ENCODE peak calls at places on chromosomes 4 and X, in seven cellular contexts. S is HCT116, J is K562, Z is HepG2, F is SK-N-SH, R is H1, M is GM12878. X is an unnamed sample.

GRCh38 chr4:128835498-128836222 is 26.2 kb downstream of the JADE1 start:
- DNase-seq in J (no peak), M (no peak), S (no peak), F (no peak), Z (no peak), R (no peak), X (no peak)

GRCh38 chr4:84498203-84499026 is 677 bp downstream of the NKX6-1 start:
- DNase-seq in M (no peak), Z (no peak), R (no peak), J (no peak), S (peak), F (peak), X (no peak)

GRCh38 chr4:108107729-108108382 is 60.9 kb downstream of the LEF1 start:
- DNase-seq in Z (no peak), M (no peak), R (no peak), J (peak), S (no peak), F (no peak), X (no peak)

GRCh38 chr4:106365613-106366012 is 3.0 kb downstream of the GIMD1 start:
- DNase-seq in R (no peak), F (no peak), Z (peak), J (no peak), M (no peak), S (no peak), X (no peak)

GRCh38 chr4:110597582-110597981 is 25.3 kb downstream of the PITX2 start:
- DNase-seq in F (no peak), S (no peak), M (no peak), J (no peak), Z (no peak), R (no peak), X (no peak)

GRCh38 chr4:43271946-43272345 is 379.4 kb downstream of the GRXCR1 start:
- DNase-seq in M (no peak), J (no peak), R (no peak), F (no peak), S (no peak), Z (no peak), X (no peak)

GRCh38 chr4:126869967-126870366 is 762.8 kb upstream of the INTU start:
- DNase-seq in J (no peak), Z (no peak), F (no peak), S (no peak), R (no peak), M (no peak), X (no peak)

GRCh38 chrX:101958139-101958538 is 26.3 kb upstream of the ZMAT1 start:
- DNase-seq in F (no peak), R (no peak), M (no peak), Z (no peak), S (no peak), J (no peak), X (no peak)

GRCh38 chr4:19030048-19030447 is 1008.5 kb upstream of the LCORL start:
- DNase-seq in F (no peak), J (no peak), S (no peak), R (no peak), M (no peak), Z (no peak), X (no peak)

GRCh38 chrX:119121341-119121740 is 6.3 kb downstream of the KIAA1210 start:
- DNase-seq in M (no peak), J (no peak), S (no peak), Z (no peak), R (no peak), F (no peak), X (no peak)

GRCh38 chrX:55907968-55908607 is 190.5 kb downstream of the RRAGB start:
- DNase-seq in F (no peak), S (peak), Z (no peak), J (peak), M (no peak), R (peak), X (no peak)

GRCh38 chrX:67543818-67544217 is at the start of gene AR:
- DNase-seq in J (no peak), S (no peak), F (peak), R (peak), Z (no peak), M (no peak), X (no peak)

GRCh38 chr4:8763966-8764901 is 107.4 kb downstream of the HMX1 start:
- DNase-seq in M (no peak), F (no peak), S (no peak), Z (no peak), R (no peak), J (no peak), X (no peak)

GRCh38 chr4:167105857-167106256 is 128.4 kb downstream of the SPOCK3 start:
- DNase-seq in M (no peak), R (no peak), J (no peak), F (no peak), S (no peak), Z (no peak), X (no peak)

GRCh38 chrX:68837119-68837518 is 8.3 kb downstream of the EFNB1 start:
- DNase-seq in M (no peak), J (no peak), Z (no peak), F (no peak), S (no peak), R (no peak), X (no peak)
- TF ChIP-seq SIN3A in M (no peak), J (no peak), Z (no peak), F (no peak), S (no peak), R (no peak), X (no peak)

DNA sequence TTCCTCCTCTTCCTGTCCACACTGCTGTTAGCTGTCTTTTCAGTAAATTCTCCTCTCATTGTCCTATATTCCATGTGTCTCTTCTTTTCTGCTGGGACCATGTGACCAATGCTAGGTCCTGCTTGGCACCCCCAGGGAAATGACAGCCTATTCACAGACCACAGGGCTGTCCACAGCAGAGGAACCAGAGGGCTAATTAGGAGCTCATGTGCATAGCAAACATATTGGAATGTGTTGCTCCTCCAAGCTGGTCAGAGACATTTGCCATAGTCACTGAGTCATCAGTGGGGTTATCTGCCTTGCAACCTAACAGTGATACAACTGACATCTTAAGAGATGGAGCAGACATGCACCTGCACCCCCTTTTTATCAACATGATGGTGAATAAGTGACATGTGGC is 67.9 kb upstream of the PUDP start:
- DNase-seq in R (no peak), Z (no peak), J (no peak), S (no peak), M (no peak), F (no peak), X (no peak)
- TF ChIP-seq SIN3A in R (no peak), Z (no peak), J (no peak), S (no peak), M (no peak), F (no peak), X (no peak)

DNA sequence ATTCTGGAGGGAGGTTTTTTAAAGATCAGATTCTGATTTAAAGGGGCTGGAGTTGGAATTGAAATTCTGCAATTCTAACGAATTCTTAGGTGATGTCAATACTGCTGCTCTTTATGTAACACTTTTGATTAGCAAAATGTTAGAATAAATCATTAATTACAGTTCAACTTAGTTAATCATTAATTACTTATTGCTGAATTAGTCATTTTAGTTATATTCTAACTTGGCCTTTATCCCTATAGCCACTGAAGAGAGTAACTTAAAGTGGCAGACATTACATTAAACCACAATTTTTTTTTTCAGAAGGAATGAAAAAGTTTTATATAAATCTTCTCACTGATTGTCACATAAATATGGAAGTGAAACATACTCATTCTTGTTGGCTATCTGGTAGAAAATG is 206.6 kb upstream of the ITM2A start:
- DNase-seq in R (no peak), S (no peak), F (no peak), Z (no peak), J (no peak), M (no peak), X (no peak)
- TF ChIP-seq SIN3A in R (no peak), S (no peak), F (no peak), Z (no peak), J (no peak), M (no peak), X (no peak)

GRCh38 chrX:65723706-65724105 is 56.3 kb downstream of the MSN start:
- DNase-seq in Z (no peak), J (no peak), M (peak), S (no peak), F (no peak), R (no peak), X (no peak)
- TF ChIP-seq SIN3A in Z (no peak), J (no peak), M (no peak), S (no peak), F (no peak), R (no peak), X (no peak)

GRCh38 chr4:164613761-164614277 is 140.1 kb upstream of the SMIM31 start:
- DNase-seq in J (no peak), Z (no peak), S (no peak), F (no peak), R (no peak), M (no peak), X (no peak)
- TF ChIP-seq SIN3A in J (no peak), Z (no peak), S (no peak), F (no peak), R (no peak), M (no peak), X (no peak)

DNA sequence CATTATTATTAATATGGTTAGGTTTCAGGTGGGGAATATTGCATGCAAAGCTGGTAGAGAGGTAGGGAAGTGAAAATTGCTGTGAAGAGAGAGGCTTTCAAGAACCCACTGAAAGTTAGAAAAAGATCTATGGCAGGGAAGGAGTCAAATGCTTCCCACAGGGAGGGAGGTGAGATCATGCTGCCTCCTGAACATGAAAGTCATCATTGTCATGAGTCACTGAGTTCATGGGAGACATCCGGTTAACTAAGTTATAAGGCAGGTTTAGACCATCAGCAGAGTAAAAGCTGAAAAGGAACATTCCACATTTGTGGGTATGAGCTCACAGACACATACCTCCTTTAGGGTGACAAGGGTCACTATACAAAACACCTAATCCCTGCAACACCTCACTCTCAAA is 16.2 kb downstream of the GATB start:
- DNase-seq in R (no peak), M (peak), J (peak), S (peak), F (no peak), Z (peak), X (peak)
- TF ChIP-seq SIN3A in R (no peak), M (no peak), J (no peak), S (peak), F (no peak), Z (no peak), X (no peak)

GRCh38 chr4:81377231-81377630 is 94.5 kb downstream of the RASGEF1B start:
- DNase-seq in S (no peak), Z (no peak), R (no peak), J (no peak), F (no peak), M (no peak), X (no peak)

GRCh38 chr4:81376720-81377119 is 95.0 kb downstream of the RASGEF1B start:
- DNase-seq in Z (no peak), S (no peak), M (no peak), R (no peak), J (no peak), F (no peak), X (no peak)

GRCh38 chr4:81378398-81378797 is 93.3 kb downstream of the RASGEF1B start:
- DNase-seq in M (no peak), J (no peak), R (no peak), Z (no peak), F (no peak), S (no peak), X (no peak)

GRCh38 chr4:81380364-81380853 is 91.3 kb downstream of the RASGEF1B start:
- DNase-seq in S (no peak), Z (no peak), R (no peak), F (no peak), M (no peak), J (no peak), X (no peak)

GRCh38 chr4:81375745-81376144 is 96.0 kb downstream of the RASGEF1B start:
- DNase-seq in R (no peak), J (peak), M (no peak), S (no peak), Z (no peak), F (no peak), X (no peak)
- TF ChIP-seq SIN3A in R (no peak), J (no peak), M (no peak), S (no peak), Z (no peak), F (no peak), X (no peak)

DNA sequence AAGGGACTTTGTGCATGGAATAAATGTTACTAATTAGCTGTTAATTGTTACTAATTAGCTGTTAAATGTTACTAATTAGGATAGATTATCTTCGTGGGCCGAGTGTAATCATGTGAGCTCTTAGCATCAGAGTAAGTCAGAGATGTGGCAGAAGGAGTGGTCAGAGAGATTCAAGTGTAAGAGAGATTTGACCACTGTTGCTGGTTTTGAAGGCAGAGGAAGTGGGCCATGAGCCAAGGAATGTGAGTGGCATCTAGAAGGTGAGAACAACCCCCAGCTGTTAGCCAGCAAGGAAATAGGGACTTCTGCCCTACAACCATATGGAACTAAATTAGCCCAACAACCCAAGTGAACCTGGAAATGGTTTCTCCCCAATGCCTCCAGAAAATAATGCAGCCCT is 28.2 kb downstream of the ODAPH start:
- DNase-seq in S (no peak), R (no peak), J (no peak), Z (no peak), M (no peak), F (no peak), X (no peak)
- TF ChIP-seq SIN3A in S (no peak), R (no peak), J (no peak), Z (no peak), M (no peak), F (no peak), X (no peak)

GRCh38 chr4:52868138-52868537 is 6.0 kb downstream of the RASL11B start:
- DNase-seq in Z (no peak), S (no peak), R (no peak), M (no peak), J (no peak), F (peak), X (no peak)

GRCh38 chr4:52869196-52869595 is 7.1 kb downstream of the RASL11B start:
- DNase-seq in M (no peak), R (no peak), F (peak), Z (no peak), S (no peak), J (no peak), X (no peak)

GRCh38 chr4:52873191-52873590 is 11.1 kb downstream of the RASL11B start:
- DNase-seq in S (peak), M (no peak), J (no peak), F (no peak), R (no peak), Z (no peak), X (no peak)

GRCh38 chr4:52869656-52870055 is 7.5 kb downstream of the RASL11B start:
- DNase-seq in Z (no peak), S (no peak), F (peak), M (no peak), R (no peak), J (no peak), X (no peak)

DNA sequence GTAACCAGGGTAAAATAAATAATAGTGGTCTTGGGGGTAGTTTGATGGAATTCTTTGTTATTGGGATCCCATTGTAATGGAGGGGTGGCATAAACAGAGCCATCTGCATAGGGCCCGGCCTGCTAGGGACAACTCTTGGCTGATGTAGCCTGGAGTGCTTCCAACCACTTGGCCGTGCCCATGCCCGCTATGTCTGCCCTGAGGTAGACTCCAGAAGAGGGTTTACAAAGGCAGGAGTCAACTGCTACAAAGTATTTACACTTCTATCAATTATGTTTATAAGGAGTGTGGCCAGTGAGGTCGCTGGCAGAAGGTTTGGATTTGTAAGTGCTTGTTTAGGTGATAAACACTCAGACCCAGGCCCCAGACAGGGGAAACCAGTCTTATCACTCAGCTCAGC is 8.1 kb downstream of the RASL11B start:
- DNase-seq in M (no peak), F (no peak), Z (no peak), R (no peak), S (no peak), J (no peak), X (no peak)
- TF ChIP-seq SIN3A in M (no peak), F (no peak), Z (no peak), R (no peak), S (no peak), J (no peak), X (no peak)

X was measured in Panc1.